ENCODE peak calls at places on chromosomes 12 and 14, in seven cellular contexts. A, J, K, L, S, T and D are unnamed samples.

GRCh38 chr14:28308727-28309126 is 457.9 kb upstream of the FOXG1 start:
- DNase-seq in A (peak; percentile 23), J (no peak), K (no peak), L (peak; percentile 7), S (no peak), T (no peak), D (no peak)

GRCh38 chr12:65510584-65511050 is 232.1 kb downstream of the MSRB3 start:
- DNase-seq in A (no peak), J (no peak), K (no peak), L (peak; percentile 51), S (peak; percentile 51), T (peak; percentile 55), D (peak; percentile 64)

GRCh38 chr14:106039400-106039799 is 513.0 kb downstream of the TMEM121 start:
- DNase-seq in A (peak; percentile 7), J (no peak), K (peak; percentile 22), L (peak; percentile 49), S (no peak), T (no peak), D (no peak)

GRCh38 chr12:63420206-63420644 is 248.1 kb downstream of the DPY19L2 start:
- DNase-seq in A (no peak), J (no peak), K (peak; percentile 38), L (peak; percentile 14), S (peak; percentile 28), T (peak; percentile 15), D (no peak)

GRCh38 chr14:32821989-32822653 is 116.6 kb upstream of the NPAS3 start:
- DNase-seq in A (no peak), J (no peak), K (no peak), L (no peak), S (no peak), T (no peak), D (no peak)

GRCh38 chr12:89733579-89734201 is 25.1 kb upstream of the ATP2B1 start:
- DNase-seq in A (peak; percentile 55), J (peak; percentile 86), K (no peak), L (no peak), S (no peak), T (no peak), D (no peak)

GRCh38 chr14:103594265-103594664 is 31.5 kb downstream of the COA8 start:
- DNase-seq in A (peak; percentile 65), J (peak; percentile 49), K (no peak), L (peak; percentile 86), S (no peak), T (peak; percentile 28), D (peak; percentile 86)

GRCh38 chr12:56271031-56271430 is 4.3 kb downstream of the COQ10A start:
- DNase-seq in A (no peak), J (no peak), K (no peak), L (no peak), S (no peak), T (no peak), D (no peak)

DNA sequence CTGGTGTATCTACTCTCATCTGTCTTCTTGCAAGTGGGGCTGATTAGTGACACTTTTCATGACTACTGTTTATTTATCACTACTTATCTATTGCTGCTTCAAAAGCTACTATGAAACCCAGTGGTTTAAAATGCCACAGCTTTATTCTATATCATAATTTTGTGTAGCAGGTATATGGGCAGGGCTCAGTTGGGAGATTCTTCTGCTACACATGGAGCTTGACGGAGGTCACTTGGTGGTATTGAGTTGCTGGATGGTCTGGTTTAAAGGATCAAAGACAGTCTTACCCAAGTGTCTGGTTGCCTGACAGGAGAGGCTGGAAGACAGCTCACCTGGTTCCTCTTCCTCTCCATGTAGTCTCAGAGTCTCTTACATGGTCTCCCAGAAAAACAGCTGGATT is 222.7 kb downstream of the TMEM132D start:
- DNase-seq in A (no peak), J (no peak), K (no peak), L (no peak), S (no peak), T (no peak), D (no peak)
- TF ChIP-seq CTCF in A (no peak), J (no peak), K (no peak), L (no peak), S (no peak), T (no peak), D (no peak)

GRCh38 chr14:63438065-63438757 is 105.0 kb downstream of the PPP2R5E start:
- DNase-seq in A (peak; percentile 92), J (peak; percentile 83), K (no peak), L (peak; percentile 67), S (peak; percentile 66), T (peak; percentile 38), D (no peak)
- TF ChIP-seq CTCF in A (peak; percentile 31), J (peak; percentile 9), K (peak; percentile 28), L (no peak), S (no peak), T (peak; percentile 29), D (peak; percentile 42)

GRCh38 chr14:57291692-57292647 is 23.2 kb downstream of the AP5M1 start:
- DNase-seq in A (no peak), J (no peak), K (no peak), L (no peak), S (no peak), T (no peak), D (no peak)

GRCh38 chr14:57295261-57295660 is 26.5 kb downstream of the AP5M1 start:
- DNase-seq in A (no peak), J (no peak), K (no peak), L (no peak), S (no peak), T (no peak), D (no peak)

GRCh38 chr14:57290753-57291152 is 22.0 kb downstream of the AP5M1 start:
- DNase-seq in A (no peak), J (no peak), K (no peak), L (no peak), S (no peak), T (no peak), D (no peak)

GRCh38 chr14:57297852-57298251 is 29.1 kb downstream of the AP5M1 start:
- DNase-seq in A (no peak), J (no peak), K (no peak), L (no peak), S (no peak), T (no peak), D (no peak)

GRCh38 chr14:57293851-57294837 is 25.4 kb downstream of the AP5M1 start:
- DNase-seq in A (no peak), J (no peak), K (no peak), L (no peak), S (no peak), T (no peak), D (no peak)
- TF ChIP-seq CTCF in A (peak; percentile 46), J (peak; percentile 39), K (no peak), L (peak; percentile 13), S (no peak), T (peak; percentile 41), D (peak; percentile 54)

DNA sequence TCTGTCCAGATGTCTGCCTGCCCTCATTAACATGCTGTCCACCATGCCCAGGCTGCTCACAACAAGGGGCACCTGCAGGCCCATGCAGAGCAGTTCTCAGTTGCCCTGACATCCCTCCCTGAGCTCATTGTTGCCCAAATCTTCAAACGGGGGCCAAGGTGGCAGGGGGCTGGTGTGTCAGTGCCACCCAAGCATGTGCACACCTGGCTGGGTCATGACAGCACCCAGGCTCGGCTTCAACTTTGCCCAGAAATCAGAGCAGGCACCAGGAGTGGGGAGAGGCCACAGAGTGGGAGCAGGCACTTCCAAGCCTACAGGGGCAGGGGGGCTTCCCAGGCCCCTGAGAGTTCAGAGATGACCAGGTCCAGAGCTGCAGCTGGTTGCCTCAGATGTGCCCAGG is 18.6 kb upstream of the LGR5 start:
- DNase-seq in A (no peak), J (no peak), K (no peak), L (no peak), S (no peak), T (no peak), D (no peak)
- TF ChIP-seq CTCF in A (no peak), J (no peak), K (no peak), L (no peak), S (no peak), T (no peak), D (no peak)

GRCh38 chr14:69056389-69056788 is 77.3 kb upstream of the ACTN1 start:
- DNase-seq in A (peak; percentile 55), J (no peak), K (no peak), L (no peak), S (no peak), T (no peak), D (no peak)
- TF ChIP-seq CTCF in A (no peak), J (peak; percentile 12), K (no peak), L (no peak), S (no peak), T (no peak), D (peak; percentile 15)

GRCh38 chr12:28961948-28962384 is 187.1 kb upstream of the FAR2 start:
- DNase-seq in A (no peak), J (no peak), K (no peak), L (no peak), S (no peak), T (no peak), D (no peak)

GRCh38 chr12:28963554-28963953 is 185.5 kb upstream of the FAR2 start:
- DNase-seq in A (peak; percentile 20), J (no peak), K (no peak), L (no peak), S (no peak), T (no peak), D (no peak)

GRCh38 chr12:28967426-28967825 is 181.7 kb upstream of the FAR2 start:
- DNase-seq in A (no peak), J (no peak), K (no peak), L (no peak), S (no peak), T (no peak), D (no peak)

DNA sequence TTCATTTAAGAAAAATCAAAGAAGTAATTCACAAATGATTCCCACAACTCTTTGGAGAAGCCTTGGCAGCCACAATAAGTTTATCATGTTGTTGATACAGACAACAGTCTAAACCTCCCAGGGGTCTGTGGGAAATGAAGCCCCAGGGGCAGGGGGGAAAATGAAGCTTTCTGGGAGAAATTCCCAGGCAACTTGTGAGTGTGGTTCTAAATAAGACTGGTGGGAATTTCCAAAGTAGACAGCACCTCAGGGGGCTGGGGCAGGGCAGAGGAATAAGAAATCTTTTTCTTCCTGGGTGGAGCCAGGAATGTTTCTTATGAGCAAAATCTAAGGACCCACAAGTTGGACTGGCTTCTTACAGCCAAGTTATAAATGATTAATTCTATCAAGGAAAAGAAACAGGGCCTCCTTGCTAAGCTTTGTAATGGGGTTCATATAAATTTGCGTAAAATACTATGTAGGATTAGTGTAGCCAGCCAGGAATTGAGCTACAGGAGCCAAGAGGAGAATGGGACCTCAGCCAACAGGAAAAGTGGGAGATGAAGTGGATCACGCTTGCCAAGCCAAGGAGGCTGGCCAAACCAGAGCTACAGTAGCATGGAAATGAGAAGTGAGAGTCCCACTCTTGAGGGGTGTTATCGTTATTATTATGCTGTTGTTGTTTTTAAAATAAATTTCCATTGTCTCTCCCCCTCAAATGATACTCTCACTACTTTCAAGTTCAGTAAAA is 182.9 kb upstream of the FAR2 start:
- DNase-seq in A (no peak), J (no peak), K (no peak), L (no peak), S (peak; percentile 80), T (peak; percentile 39), D (no peak)
- TF ChIP-seq CTCF in A (no peak), J (no peak), K (no peak), L (no peak), S (no peak), T (no peak), D (no peak)